ENCODE peak calls at places on chromosomes 12 and 14, in four cellular contexts. One of them, this sample, is unnamed.

GRCh38 chr12:40614923-40615322 is 77.3 kb upstream of the CNTN1 start:
- DNase-seq in upper lobe of right lung: no peak
- DNase-seq in activated CD4-positive, alpha-beta T cell treated with anti-CD3 and anti-CD28 coated beads, Interleukin-2, amount 50 U/mL, for 48 hours: no peak
- DNase-seq in fibroblast of lung: no peak
- DNase-seq in this sample: no peak

GRCh38 chr12:101474711-101475386 is at the start of gene SPIC:
- DNase-seq in upper lobe of right lung: no peak
- DNase-seq in activated CD4-positive, alpha-beta T cell treated with anti-CD3 and anti-CD28 coated beads, Interleukin-2, amount 50 U/mL, for 48 hours: no peak
- DNase-seq in fibroblast of lung: no peak
- DNase-seq in this sample: no peak

GRCh38 chr12:47207005-47207717 is 127.4 kb upstream of the AMIGO2 start:
- DNase-seq in upper lobe of right lung: peak
- DNase-seq in activated CD4-positive, alpha-beta T cell treated with anti-CD3 and anti-CD28 coated beads, Interleukin-2, amount 50 U/mL, for 48 hours: no peak
- DNase-seq in fibroblast of lung: no peak
- DNase-seq in this sample: peak

GRCh38 chr14:98144964-98145363 is 1127.0 kb downstream of the BCL11B start:
- DNase-seq in upper lobe of right lung: no peak
- DNase-seq in activated CD4-positive, alpha-beta T cell treated with anti-CD3 and anti-CD28 coated beads, Interleukin-2, amount 50 U/mL, for 48 hours: no peak
- DNase-seq in fibroblast of lung: no peak
- DNase-seq in this sample: no peak

GRCh38 chr14:100778078-100778927 is 47.6 kb upstream of the MEG3 start:
- DNase-seq in upper lobe of right lung: no peak
- DNase-seq in activated CD4-positive, alpha-beta T cell treated with anti-CD3 and anti-CD28 coated beads, Interleukin-2, amount 50 U/mL, for 48 hours: no peak
- DNase-seq in fibroblast of lung: no peak
- DNase-seq in this sample: no peak

GRCh38 chr12:51009038-51009437 is 17.1 kb downstream of the SLC11A2 start:
- DNase-seq in upper lobe of right lung: peak
- DNase-seq in activated CD4-positive, alpha-beta T cell treated with anti-CD3 and anti-CD28 coated beads, Interleukin-2, amount 50 U/mL, for 48 hours: peak
- DNase-seq in fibroblast of lung: no peak
- DNase-seq in this sample: no peak

GRCh38 chr12:51891843-51892242 is 3.9 kb downstream of the ANKRD33 start:
- DNase-seq in upper lobe of right lung: no peak
- DNase-seq in activated CD4-positive, alpha-beta T cell treated with anti-CD3 and anti-CD28 coated beads, Interleukin-2, amount 50 U/mL, for 48 hours: no peak
- DNase-seq in fibroblast of lung: peak
- DNase-seq in this sample: no peak

GRCh38 chr12:4769073-4769472 is 48.9 kb downstream of the GALNT8 start:
- DNase-seq in upper lobe of right lung: no peak
- DNase-seq in activated CD4-positive, alpha-beta T cell treated with anti-CD3 and anti-CD28 coated beads, Interleukin-2, amount 50 U/mL, for 48 hours: no peak
- DNase-seq in fibroblast of lung: no peak
- DNase-seq in this sample: no peak

GRCh38 chr14:55851961-55852360 is 266.2 kb upstream of the PELI2 start:
- DNase-seq in upper lobe of right lung: no peak
- DNase-seq in activated CD4-positive, alpha-beta T cell treated with anti-CD3 and anti-CD28 coated beads, Interleukin-2, amount 50 U/mL, for 48 hours: no peak
- DNase-seq in fibroblast of lung: no peak
- DNase-seq in this sample: no peak

GRCh38 chr12:28830491-28830890 is 318.6 kb upstream of the FAR2 start:
- DNase-seq in upper lobe of right lung: no peak
- DNase-seq in activated CD4-positive, alpha-beta T cell treated with anti-CD3 and anti-CD28 coated beads, Interleukin-2, amount 50 U/mL, for 48 hours: no peak
- DNase-seq in fibroblast of lung: no peak
- DNase-seq in this sample: no peak

GRCh38 chr14:105335735-105336476 is 21.4 kb downstream of the PACS2 start:
- DNase-seq in upper lobe of right lung: no peak
- DNase-seq in activated CD4-positive, alpha-beta T cell treated with anti-CD3 and anti-CD28 coated beads, Interleukin-2, amount 50 U/mL, for 48 hours: no peak
- DNase-seq in fibroblast of lung: no peak
- DNase-seq in this sample: no peak

GRCh38 chr12:123971770-123972447 is 722 bp downstream of the CCDC92 start:
- DNase-seq in upper lobe of right lung: peak
- DNase-seq in activated CD4-positive, alpha-beta T cell treated with anti-CD3 and anti-CD28 coated beads, Interleukin-2, amount 50 U/mL, for 48 hours: peak
- DNase-seq in fibroblast of lung: peak
- DNase-seq in this sample: peak

GRCh38 chr12:2487278-2487677 is 307.5 kb upstream of the FKBP4 start:
- DNase-seq in upper lobe of right lung: no peak
- DNase-seq in activated CD4-positive, alpha-beta T cell treated with anti-CD3 and anti-CD28 coated beads, Interleukin-2, amount 50 U/mL, for 48 hours: no peak
- DNase-seq in fibroblast of lung: no peak
- DNase-seq in this sample: no peak

GRCh38 chr14:93267149-93267711 is 60.2 kb downstream of the UBR7 start:
- DNase-seq in upper lobe of right lung: no peak
- DNase-seq in activated CD4-positive, alpha-beta T cell treated with anti-CD3 and anti-CD28 coated beads, Interleukin-2, amount 50 U/mL, for 48 hours: no peak
- DNase-seq in fibroblast of lung: no peak
- DNase-seq in this sample: no peak

GRCh38 chr14:21382886-21383847 is 652 bp downstream of the SUPT16H start:
- DNase-seq in upper lobe of right lung: peak
- DNase-seq in activated CD4-positive, alpha-beta T cell treated with anti-CD3 and anti-CD28 coated beads, Interleukin-2, amount 50 U/mL, for 48 hours: peak
- DNase-seq in fibroblast of lung: peak
- DNase-seq in this sample: peak

GRCh38 chr12:131314524-131315090 is 360.9 kb downstream of the ADGRD1 start:
- DNase-seq in upper lobe of right lung: no peak
- DNase-seq in activated CD4-positive, alpha-beta T cell treated with anti-CD3 and anti-CD28 coated beads, Interleukin-2, amount 50 U/mL, for 48 hours: no peak
- DNase-seq in fibroblast of lung: no peak
- DNase-seq in this sample: no peak

GRCh38 chr12:4370265-4370664 is 9.2 kb downstream of the FGF23 start:
- DNase-seq in upper lobe of right lung: no peak
- DNase-seq in activated CD4-positive, alpha-beta T cell treated with anti-CD3 and anti-CD28 coated beads, Interleukin-2, amount 50 U/mL, for 48 hours: no peak
- DNase-seq in fibroblast of lung: no peak
- DNase-seq in this sample: no peak

GRCh38 chr12:20631711-20632110 is 63.4 kb upstream of the SLCO1C1 start:
- DNase-seq in upper lobe of right lung: no peak
- DNase-seq in activated CD4-positive, alpha-beta T cell treated with anti-CD3 and anti-CD28 coated beads, Interleukin-2, amount 50 U/mL, for 48 hours: no peak
- DNase-seq in fibroblast of lung: peak
- DNase-seq in this sample: no peak

GRCh38 chr12:3315201-3315661 is 175.8 kb upstream of the PRMT8 start:
- DNase-seq in upper lobe of right lung: no peak
- DNase-seq in activated CD4-positive, alpha-beta T cell treated with anti-CD3 and anti-CD28 coated beads, Interleukin-2, amount 50 U/mL, for 48 hours: no peak
- DNase-seq in fibroblast of lung: peak
- DNase-seq in this sample: no peak

GRCh38 chr12:108559748-108560147 is 1.2 kb downstream of the SART3 start:
- DNase-seq in upper lobe of right lung: no peak
- DNase-seq in activated CD4-positive, alpha-beta T cell treated with anti-CD3 and anti-CD28 coated beads, Interleukin-2, amount 50 U/mL, for 48 hours: no peak
- DNase-seq in fibroblast of lung: no peak
- DNase-seq in this sample: peak

GRCh38 chr14:35296505-35296904 is 4.3 kb downstream of the PSMA6 start:
- DNase-seq in upper lobe of right lung: no peak
- DNase-seq in activated CD4-positive, alpha-beta T cell treated with anti-CD3 and anti-CD28 coated beads, Interleukin-2, amount 50 U/mL, for 48 hours: no peak
- DNase-seq in fibroblast of lung: no peak
- DNase-seq in this sample: no peak